ENCODE peak calls at places on chromosome 15, in seven cellular contexts. D is psoas muscle; X is stimulated activated CD4-positive, alpha-beta T cell treated with anti-CD3 and anti-CD28 coated beads, Interleukin-2, amount 100 ng/mL, for 48 hours; Q is T1000; A is germinal center; K is ACHN; E is ELR. F is an unnamed sample.

GRCh38 chr15:81274932-81275341 is 49.0 kb downstream of the STARD5 start:
- DNase-seq in D (peak; percentile 81), X (peak; percentile 67), Q (peak; percentile 31), A (peak; percentile 75), K (peak; percentile 60), E (peak; percentile 74), F (peak; percentile 55)

GRCh38 chr15:31338318-31338878 is 11.8 kb downstream of the KLF13 start:
- DNase-seq in D (peak; percentile 70), X (no peak), Q (no peak), A (peak; percentile 60), K (no peak), E (no peak), F (no peak)

GRCh38 chr15:74573987-74574386 is 33.0 kb downstream of the ARID3B start:
- DNase-seq in D (no peak), X (no peak), Q (no peak), A (no peak), K (no peak), E (peak; percentile 71), F (no peak)

GRCh38 chr15:77859491-77860060 is 217.9 kb downstream of the TBC1D2B start:
- DNase-seq in D (peak; percentile 22), X (no peak), Q (no peak), A (no peak), K (no peak), E (no peak), F (no peak)

GRCh38 chr15:63420333-63420741 is 38.7 kb upstream of the CA12 start:
- DNase-seq in D (no peak), X (no peak), Q (no peak), A (no peak), K (no peak), E (peak; percentile 36), F (no peak)

GRCh38 chr15:67843571-67844387 is 3.9 kb upstream of the RNU6-1 start:
- DNase-seq in D (no peak), X (no peak), Q (no peak), A (no peak), K (no peak), E (no peak), F (no peak)

GRCh38 chr15:33013827-33014445 is 180.6 kb downstream of the FMN1 start:
- DNase-seq in D (no peak), X (no peak), Q (no peak), A (no peak), K (no peak), E (peak; percentile 92), F (peak; percentile 35)

GRCh38 chr15:69820819-69821218 is 276.9 kb downstream of the TLE3 start:
- DNase-seq in D (no peak), X (no peak), Q (no peak), A (no peak), K (no peak), E (no peak), F (no peak)

GRCh38 chr15:80317389-80318169 is 65.6 kb upstream of the CTXND1 start:
- DNase-seq in D (no peak), X (no peak), Q (no peak), A (no peak), K (no peak), E (peak; percentile 95), F (no peak)

GRCh38 chr15:77764095-77764494 is 131.4 kb upstream of the LINGO1 start:
- DNase-seq in D (no peak), X (no peak), Q (no peak), A (no peak), K (no peak), E (no peak), F (no peak)

GRCh38 chr15:59296181-59296617 is 76.5 kb downstream of the MYO1E start:
- DNase-seq in D (no peak), X (no peak), Q (no peak), A (no peak), K (peak; percentile 75), E (peak; percentile 92), F (no peak)

GRCh38 chr15:74010929-74011540 is 16.5 kb downstream of the PML start:
- DNase-seq in D (no peak), X (no peak), Q (no peak), A (no peak), K (no peak), E (no peak), F (no peak)

GRCh38 chr15:38398134-38398533 is 55.8 kb upstream of the FAM98B start:
- DNase-seq in D (peak; percentile 67), X (no peak), Q (peak; percentile 64), A (no peak), K (peak; percentile 89), E (peak; percentile 97), F (peak; percentile 41)

GRCh38 chr15:36363335-36363734 is 216.1 kb upstream of the CDIN1 start:
- DNase-seq in D (no peak), X (no peak), Q (no peak), A (no peak), K (no peak), E (no peak), F (no peak)

GRCh38 chr15:42138411-42138810 is 18.0 kb downstream of the PLA2G4F start:
- DNase-seq in D (no peak), X (no peak), Q (no peak), A (no peak), K (no peak), E (no peak), F (no peak)

GRCh38 chr15:41878355-41878699 is 15.5 kb downstream of the SPTBN5 start:
- DNase-seq in D (peak; percentile 68), X (no peak), Q (no peak), A (no peak), K (no peak), E (no peak), F (no peak)

GRCh38 chr15:99137111-99137546 is 32.2 kb downstream of the SYNM start:
- DNase-seq in D (no peak), X (no peak), Q (no peak), A (no peak), K (no peak), E (no peak), F (no peak)

GRCh38 chr15:51499379-51499976 is 123.1 kb downstream of the DMXL2 start:
- DNase-seq in D (no peak), X (no peak), Q (no peak), A (peak; percentile 34), K (peak; percentile 42), E (peak; percentile 62), F (no peak)

GRCh38 chr15:71424765-71425164 is 309.5 kb downstream of the THSD4 start:
- DNase-seq in D (no peak), X (no peak), Q (peak; percentile 21), A (no peak), K (no peak), E (no peak), F (no peak)

F was measured in SW 1271.